ENCODE peak calls at places on chromosomes 5 and 9, in ten cellular contexts. P is neuronal stem cell, K is HCT116, E is aorta, O is K562, M is AG04450, W is Karpas-422, Q is brain microvascular endothelial cell, L is PC-9, G is upper lobe of right lung. C is an unnamed sample.

GRCh38 chr5:138489705-138490104 is 24.4 kb downstream of the EGR1 start:
- DNase-seq in L (no peak), K (no peak), Q (no peak), W (no peak), P (no peak), G (no peak), E (no peak), M (no peak), O (no peak), C (peak)

GRCh38 chr9:79672236-79672635 is 100.5 kb downstream of the TLE4 start:
- DNase-seq in E (no peak), O (no peak), L (no peak), M (no peak), G (no peak), W (no peak), Q (no peak), P (no peak), K (no peak), C (no peak)

GRCh38 chr9:135410831-135411473 is 68.6 kb upstream of the PPP1R26 start:
- DNase-seq in L (no peak), Q (no peak), P (no peak), E (peak), W (no peak), G (no peak), K (no peak), O (no peak), M (no peak), C (no peak)

GRCh38 chr9:136722969-136723356 is 10.6 kb downstream of the DIPK1B start:
- DNase-seq in O (no peak), P (no peak), Q (no peak), M (no peak), W (peak), G (no peak), K (no peak), E (no peak), L (no peak), C (no peak)

GRCh38 chr5:6568909-6569308 is 63.9 kb downstream of the NSUN2 start:
- DNase-seq in K (no peak), G (no peak), P (no peak), Q (no peak), E (no peak), O (no peak), M (no peak), L (no peak), W (no peak), C (no peak)

GRCh38 chr5:168104811-168105481 is 186.5 kb upstream of the WWC1 start:
- DNase-seq in L (no peak), Q (no peak), P (no peak), E (no peak), M (no peak), G (no peak), K (no peak), W (no peak), O (peak), C (no peak)

GRCh38 chr5:126384985-126385384 is 38.2 kb upstream of the GRAMD2B start:
- DNase-seq in E (no peak), Q (peak), P (no peak), W (no peak), O (no peak), K (no peak), L (peak), G (no peak), M (no peak), C (no peak)

GRCh38 chr9:117744390-117744789 is 40.2 kb downstream of the TLR4 start:
- DNase-seq in M (no peak), L (no peak), G (no peak), Q (no peak), E (no peak), K (no peak), O (no peak), P (no peak), W (no peak), C (no peak)

GRCh38 chr5:50702615-50703325 is 36.3 kb downstream of the PARP8 start:
- DNase-seq in K (no peak), G (no peak), P (no peak), Q (no peak), O (no peak), W (no peak), L (no peak), M (no peak), E (no peak), C (no peak)

GRCh38 chr5:179314606-179315355 is 30.5 kb downstream of the ADAMTS2 start:
- DNase-seq in W (no peak), M (no peak), E (peak), K (no peak), Q (no peak), G (peak), P (no peak), L (no peak), O (no peak), C (no peak)

GRCh38 chr9:91253488-91253887 is 108.2 kb downstream of the AUH start:
- DNase-seq in O (peak), E (no peak), L (no peak), Q (peak), G (no peak), P (no peak), W (peak), K (peak), M (no peak), C (no peak)

GRCh38 chr9:99019523-99020331 is 76.0 kb downstream of the COL15A1 start:
- DNase-seq in M (peak), L (peak), G (no peak), Q (peak), P (no peak), O (no peak), K (no peak), W (no peak), E (no peak), C (no peak)

GRCh38 chr9:115939065-115939765 is 214.4 kb upstream of the PAPPA start:
- DNase-seq in Q (peak), G (no peak), P (no peak), K (no peak), W (no peak), O (no peak), E (no peak), L (peak), M (no peak), C (no peak)

GRCh38 chr5:132678735-132679134 is 4.9 kb downstream of the IL4 start:
- DNase-seq in M (no peak), G (no peak), E (no peak), Q (no peak), O (no peak), P (no peak), K (no peak), W (no peak), L (no peak), C (no peak)

GRCh38 chr9:32427111-32427873 is 42.8 kb downstream of the ACO1 start:
- DNase-seq in Q (peak), P (no peak), L (peak), M (no peak), K (no peak), O (no peak), G (no peak), W (no peak), E (no peak), C (peak)

GRCh38 chr9:98404157-98404695 is 148.8 kb upstream of the TBC1D2 start:
- DNase-seq in O (no peak), E (no peak), G (peak), W (no peak), Q (no peak), P (no peak), L (no peak), M (no peak), K (no peak), C (no peak)

GRCh38 chr5:135086326-135086725 is 52.3 kb upstream of the PITX1 start:
- DNase-seq in W (no peak), L (no peak), G (peak), K (no peak), E (peak), O (no peak), Q (no peak), P (no peak), M (no peak), C (no peak)

GRCh38 chr9:33225319-33226152 is 14.4 kb upstream of the SPINK4 start:
- DNase-seq in K (peak), E (no peak), W (peak), P (peak), Q (peak), L (peak), O (peak), G (no peak), M (peak), C (no peak)

GRCh38 chr9:98315551-98316060 is 60.2 kb upstream of the TBC1D2 start:
- DNase-seq in G (peak), Q (peak), E (peak), M (peak), L (peak), K (peak), P (peak), O (peak), W (peak), C (peak)

GRCh38 chr5:65871182-65871581 is 55.2 kb upstream of the ERBIN start:
- DNase-seq in P (no peak), Q (peak), K (peak), L (peak), M (no peak), O (no peak), G (no peak), E (no peak), W (no peak), C (no peak)

DNA sequence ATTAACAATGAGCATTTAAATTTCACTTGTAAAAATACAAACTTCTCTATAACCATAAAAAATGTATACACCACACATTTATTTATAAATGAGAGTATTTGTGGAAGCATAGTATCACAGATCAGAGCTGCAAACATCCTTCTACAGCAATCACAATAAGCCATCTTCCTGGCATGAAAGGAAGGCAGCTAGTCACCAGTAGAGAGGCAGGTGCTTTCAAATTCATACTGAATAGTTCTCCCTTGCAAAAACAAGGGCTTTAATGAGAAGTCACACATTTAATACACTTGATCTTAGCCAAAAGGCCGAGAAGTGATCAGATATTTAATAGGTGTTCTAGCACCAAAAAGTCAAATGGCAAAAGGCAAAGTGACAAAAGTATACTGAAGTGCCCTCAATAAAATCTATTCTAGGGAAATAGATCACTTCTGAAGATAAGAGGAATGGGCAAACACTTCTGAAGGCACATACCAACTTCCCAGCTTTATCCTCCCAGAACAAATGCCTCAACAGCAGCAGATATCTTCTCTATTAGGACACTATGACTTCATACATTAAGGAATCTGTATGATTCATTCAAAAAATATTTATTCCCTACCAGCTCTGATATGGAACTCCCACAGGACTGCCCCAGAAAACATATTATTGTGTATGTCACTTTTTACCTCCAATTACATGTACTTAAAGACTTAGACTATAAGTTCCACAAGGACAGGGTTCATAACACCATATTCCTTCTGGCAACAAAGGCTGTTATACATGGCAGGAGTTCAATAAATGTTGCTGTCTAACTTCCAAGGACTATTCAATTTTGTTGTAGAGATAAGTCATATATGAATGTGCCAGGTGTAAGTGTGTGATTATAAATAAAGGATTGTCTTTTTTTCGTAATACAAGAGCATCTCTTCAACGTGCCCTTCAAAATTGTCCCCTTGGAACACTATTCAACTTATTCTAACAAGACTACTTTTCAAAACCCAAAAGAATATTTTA is 31.7 kb downstream of the MAPKAP1 start:
- DNase-seq in M (peak), Q (peak), P (no peak), O (no peak), L (peak), K (peak), E (no peak), G (no peak), W (no peak), C (no peak)
- H3K27ac ChIP-seq in M (peak), Q (peak), P (no peak), O (no peak), L (peak), K (peak), E (no peak), G (no peak), W (no peak), C (no peak)

DNA sequence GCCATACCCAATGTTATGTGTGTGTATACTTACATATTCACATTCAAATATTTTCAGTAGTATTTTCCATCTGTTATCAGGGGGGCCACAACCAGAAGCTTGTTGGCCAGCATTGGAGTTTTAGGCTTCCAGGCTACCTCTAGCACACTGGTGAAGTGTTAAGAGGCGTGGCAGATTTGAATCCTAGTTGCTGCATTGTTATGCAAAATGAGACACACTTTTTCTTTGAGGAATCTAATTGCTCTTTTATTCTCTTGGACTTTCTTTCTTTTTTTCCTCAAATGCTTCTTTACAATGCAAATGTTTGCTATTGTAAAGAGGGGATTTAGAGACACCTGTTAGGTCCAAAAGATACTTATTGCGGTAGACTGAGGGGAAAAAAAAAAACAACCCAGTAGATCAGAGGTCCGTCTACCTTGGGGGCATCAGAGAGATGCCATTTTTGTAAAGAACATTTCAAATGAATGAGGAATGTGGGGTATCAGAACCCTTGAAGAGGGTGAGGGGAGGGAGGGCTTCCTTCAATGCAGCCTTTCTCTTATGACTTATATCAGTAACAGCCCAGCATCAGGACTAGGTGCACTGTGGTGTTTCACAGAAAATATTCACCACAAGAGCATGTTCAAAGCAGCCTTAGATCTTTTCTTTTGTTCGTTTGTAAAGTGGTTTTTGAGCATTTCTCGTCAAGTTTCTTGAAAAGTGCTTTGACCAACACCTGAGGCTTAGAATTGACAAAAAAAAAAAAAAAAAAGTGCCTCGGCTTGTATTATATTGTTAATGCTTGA is 3.8 kb downstream of the SMARCA2 start:
- DNase-seq in Q (no peak), W (peak), P (peak), E (no peak), K (no peak), O (no peak), M (no peak), G (no peak), L (no peak), C (no peak)
- H3K27ac ChIP-seq in Q (no peak), W (no peak), P (no peak), E (no peak), K (no peak), O (peak), M (no peak), G (peak), L (no peak), C (peak)

GRCh38 chr5:177066227-177066626 is 20.5 kb upstream of the FGFR4 start:
- DNase-seq in K (no peak), G (no peak), L (no peak), M (no peak), E (no peak), W (no peak), P (no peak), Q (no peak), O (no peak), C (no peak)

GRCh38 chr5:177070536-177071191 is 16.1 kb upstream of the FGFR4 start:
- DNase-seq in O (no peak), E (no peak), K (no peak), G (no peak), P (no peak), W (peak), Q (no peak), L (no peak), M (no peak), C (no peak)

GRCh38 chr5:177065480-177065879 is 21.2 kb upstream of the FGFR4 start:
- DNase-seq in G (no peak), K (no peak), W (no peak), O (no peak), Q (no peak), P (no peak), E (no peak), L (no peak), M (no peak), C (no peak)

GRCh38 chr5:177064500-177065277 is 22.0 kb upstream of the FGFR4 start:
- DNase-seq in L (no peak), O (no peak), G (no peak), P (no peak), M (no peak), K (no peak), W (no peak), E (no peak), Q (no peak), C (no peak)

DNA sequence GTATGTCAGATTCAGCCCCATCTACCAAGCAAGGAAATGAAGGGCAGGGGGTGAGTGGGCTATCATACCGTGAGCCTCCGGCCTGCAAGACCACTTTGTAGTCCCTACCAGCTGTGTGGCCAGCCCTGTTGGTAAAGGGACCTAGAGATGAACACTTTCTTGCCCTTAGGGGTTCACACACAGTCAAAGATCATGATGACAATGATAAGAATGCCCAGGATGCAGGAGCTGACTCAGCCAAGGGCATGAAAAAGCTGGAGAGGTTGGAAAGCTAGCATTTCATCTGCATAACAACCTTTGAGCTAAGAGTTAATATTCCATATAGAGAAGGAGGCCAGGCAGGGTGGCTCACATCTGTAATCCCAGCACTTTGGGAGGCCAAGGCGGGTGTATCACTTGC is 19.2 kb upstream of the FGFR4 start:
- DNase-seq in G (no peak), O (no peak), W (no peak), Q (no peak), E (no peak), L (no peak), P (no peak), K (no peak), M (no peak), C (no peak)
- H3K27ac ChIP-seq in G (no peak), O (no peak), W (peak), Q (no peak), E (no peak), L (no peak), P (no peak), K (no peak), M (no peak), C (no peak)

GRCh38 chr9:107268560-107268959 is 14.5 kb upstream of the RAD23B start:
- DNase-seq in O (no peak), M (no peak), Q (no peak), G (no peak), P (no peak), E (no peak), L (no peak), W (no peak), K (no peak), C (no peak)

GRCh38 chr9:107270082-107270481 is 13.0 kb upstream of the RAD23B start:
- DNase-seq in M (no peak), E (no peak), W (no peak), K (no peak), O (no peak), Q (no peak), P (no peak), L (peak), G (no peak), C (no peak)

GRCh38 chr9:107269254-107269653 is 13.8 kb upstream of the RAD23B start:
- DNase-seq in E (no peak), K (no peak), P (no peak), L (no peak), G (no peak), W (no peak), Q (no peak), O (no peak), M (no peak), C (no peak)

GRCh38 chr9:107269681-107270080 is 13.4 kb upstream of the RAD23B start:
- DNase-seq in M (no peak), G (no peak), O (no peak), W (no peak), L (peak), K (no peak), P (no peak), Q (no peak), E (no peak), C (no peak)

DNA sequence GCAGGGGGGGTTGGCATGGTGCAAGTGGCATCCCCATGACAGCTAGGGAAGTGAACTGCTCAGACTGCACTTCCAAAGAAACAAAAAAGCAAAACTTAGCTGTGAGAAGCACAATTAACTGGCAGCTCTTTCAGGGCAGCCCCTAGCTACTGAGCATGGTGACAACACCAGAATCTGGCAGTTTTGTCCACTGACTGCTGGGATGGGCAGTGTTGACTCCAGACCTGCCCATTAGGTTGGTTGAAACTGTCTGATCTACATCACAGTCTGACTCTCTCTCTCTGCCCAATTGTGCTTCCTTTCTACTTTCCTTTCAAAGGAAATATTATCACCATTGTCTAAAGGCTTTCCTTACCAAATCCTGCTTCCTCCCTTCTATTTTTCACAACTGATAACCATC is 12.5 kb upstream of the RAD23B start:
- DNase-seq in O (no peak), P (no peak), L (no peak), K (no peak), W (no peak), E (no peak), Q (no peak), G (no peak), M (no peak), C (no peak)
- H3K27ac ChIP-seq in O (no peak), P (no peak), L (peak), K (no peak), W (no peak), E (no peak), Q (no peak), G (peak), M (no peak), C (no peak)